ENCODE peak calls at places on chromosomes 2 and 18, in five cellular contexts. One of them, this sample, is unnamed.

GRCh38 chr2:166197446-166197845 is 69.6 kb upstream of the SCN1A start:
- DNase-seq in RWPE1: no peak
- DNase-seq in Panc1: no peak
- DNase-seq in H9: no peak
- DNase-seq in Calu3: no peak
- DNase-seq in this sample: no peak

GRCh38 chr2:15260196-15260595 is 300.9 kb downstream of the NBAS start:
- DNase-seq in Panc1: no peak
- DNase-seq in H9: no peak
- DNase-seq in Calu3: no peak
- DNase-seq in RWPE1: no peak
- DNase-seq in this sample: no peak

GRCh38 chr2:233006648-233007047 is 6.4 kb downstream of the NGEF start:
- DNase-seq in Calu3: no peak
- DNase-seq in Panc1: no peak
- DNase-seq in RWPE1: no peak
- DNase-seq in H9: no peak
- DNase-seq in this sample: no peak

GRCh38 chr18:32550958-32551357 is 80.3 kb upstream of the GAREM1 start:
- DNase-seq in H9: peak
- DNase-seq in Panc1: no peak
- DNase-seq in Calu3: no peak
- DNase-seq in RWPE1: no peak
- DNase-seq in this sample: no peak

GRCh38 chr2:42045956-42046748 is 1.7 kb upstream of the PKDCC start:
- DNase-seq in Panc1: no peak
- DNase-seq in H9: no peak
- DNase-seq in Calu3: no peak
- DNase-seq in RWPE1: no peak
- DNase-seq in this sample: no peak

GRCh38 chr2:98835831-98836385 is 100.1 kb downstream of the CRACDL start:
- DNase-seq in RWPE1: no peak
- DNase-seq in Panc1: no peak
- DNase-seq in H9: no peak
- DNase-seq in Calu3: no peak
- DNase-seq in this sample: no peak

GRCh38 chr2:17628349-17629261 is 88.1 kb downstream of the VSNL1 start:
- DNase-seq in Panc1: no peak
- DNase-seq in RWPE1: no peak
- DNase-seq in H9: no peak
- DNase-seq in Calu3: no peak
- DNase-seq in this sample: no peak

GRCh38 chr2:187575081-187576067 is 21.1 kb upstream of the TFPI start:
- DNase-seq in Calu3: no peak
- DNase-seq in Panc1: no peak
- DNase-seq in H9: no peak
- DNase-seq in RWPE1: no peak
- DNase-seq in this sample: peak

GRCh38 chr2:12861344-12861942 is 144.7 kb downstream of the TRIB2 start:
- DNase-seq in H9: no peak
- DNase-seq in RWPE1: no peak
- DNase-seq in Panc1: no peak
- DNase-seq in Calu3: no peak
- DNase-seq in this sample: peak

GRCh38 chr2:30412392-30413321 is 34.4 kb upstream of the LCLAT1 start:
- DNase-seq in Calu3: no peak
- DNase-seq in Panc1: no peak
- DNase-seq in H9: no peak
- DNase-seq in RWPE1: no peak
- DNase-seq in this sample: no peak

GRCh38 chr2:32941944-32942690 is 4.6 kb upstream of the LTBP1 start:
- DNase-seq in Calu3: no peak
- DNase-seq in Panc1: no peak
- DNase-seq in RWPE1: no peak
- DNase-seq in H9: peak
- DNase-seq in this sample: no peak

GRCh38 chr2:172969609-172970008 is 106.0 kb upstream of the MAP3K20 start:
- DNase-seq in Calu3: no peak
- DNase-seq in H9: no peak
- DNase-seq in RWPE1: no peak
- DNase-seq in Panc1: no peak
- DNase-seq in this sample: no peak

GRCh38 chr2:62485780-62486765 is 19.9 kb downstream of the TMEM17 start:
- DNase-seq in H9: no peak
- DNase-seq in RWPE1: peak
- DNase-seq in Panc1: no peak
- DNase-seq in Calu3: no peak
- DNase-seq in this sample: no peak

GRCh38 chr18:2825613-2826205 is 21.1 kb upstream of the EMILIN2 start:
- DNase-seq in Panc1: no peak
- DNase-seq in H9: no peak
- DNase-seq in Calu3: no peak
- DNase-seq in RWPE1: no peak
- DNase-seq in this sample: no peak

GRCh38 chr2:130829020-130829419 is 7.7 kb upstream of the ARHGEF4 start:
- DNase-seq in Calu3: peak
- DNase-seq in Panc1: no peak
- DNase-seq in H9: no peak
- DNase-seq in RWPE1: peak
- DNase-seq in this sample: no peak

GRCh38 chr2:161995553-161996016 is 78.4 kb downstream of the DPP4 start:
- DNase-seq in RWPE1: no peak
- DNase-seq in Panc1: no peak
- DNase-seq in Calu3: no peak
- DNase-seq in H9: no peak
- DNase-seq in this sample: no peak

GRCh38 chr2:190486037-190486623 is 48.4 kb downstream of the NEMP2 start:
- DNase-seq in H9: no peak
- DNase-seq in Calu3: no peak
- DNase-seq in RWPE1: no peak
- DNase-seq in Panc1: no peak
- DNase-seq in this sample: no peak

GRCh38 chr2:65278450-65279030 is 50.9 kb downstream of the ACTR2 start:
- DNase-seq in H9: no peak
- DNase-seq in Panc1: no peak
- DNase-seq in Calu3: no peak
- DNase-seq in RWPE1: no peak
- DNase-seq in this sample: no peak

GRCh38 chr2:15127876-15128275 is 433.3 kb downstream of the NBAS start:
- DNase-seq in Calu3: no peak
- DNase-seq in Panc1: no peak
- DNase-seq in H9: no peak
- DNase-seq in RWPE1: no peak
- DNase-seq in this sample: no peak

GRCh38 chr2:120253021-120253882 is 600 bp downstream of the RALB start:
- DNase-seq in H9: peak
- DNase-seq in Calu3: peak
- DNase-seq in Panc1: no peak
- DNase-seq in RWPE1: peak
- DNase-seq in this sample: no peak

GRCh38 chr2:26432363-26432762 is 30.6 kb downstream of the DRC1 start:
- DNase-seq in Panc1: no peak
- DNase-seq in Calu3: no peak
- DNase-seq in H9: no peak
- DNase-seq in RWPE1: no peak
- DNase-seq in this sample: no peak

GRCh38 chr2:219511547-219512325 is 2.5 kb upstream of the ASIC4 start:
- DNase-seq in Calu3: no peak
- DNase-seq in H9: no peak
- DNase-seq in Panc1: no peak
- DNase-seq in RWPE1: no peak
- DNase-seq in this sample: no peak

GRCh38 chr2:44707945-44708645 is 233.4 kb upstream of the SIX3 start:
- DNase-seq in Panc1: no peak
- DNase-seq in H9: no peak
- DNase-seq in RWPE1: peak
- DNase-seq in Calu3: no peak
- DNase-seq in this sample: no peak

GRCh38 chr2:59896499-59896898 is 657.0 kb downstream of the BCL11A start:
- DNase-seq in RWPE1: no peak
- DNase-seq in Panc1: no peak
- DNase-seq in Calu3: no peak
- DNase-seq in H9: no peak
- DNase-seq in this sample: no peak

GRCh38 chr2:86027196-86027912 is 78.3 kb downstream of the POLR1A start:
- DNase-seq in RWPE1: no peak
- DNase-seq in Panc1: no peak
- DNase-seq in H9: no peak
- DNase-seq in Calu3: no peak
- DNase-seq in this sample: no peak

GRCh38 chr2:197215988-197216979 is 94.3 kb downstream of the ANKRD44 start:
- DNase-seq in Calu3: no peak
- DNase-seq in H9: no peak
- DNase-seq in RWPE1: peak
- DNase-seq in Panc1: no peak
- DNase-seq in this sample: no peak

GRCh38 chr18:13369756-13370510 is 151.4 kb downstream of the LDLRAD4 start:
- DNase-seq in Calu3: no peak
- DNase-seq in Panc1: no peak
- DNase-seq in H9: no peak
- DNase-seq in RWPE1: no peak
- DNase-seq in this sample: no peak

GRCh38 chr2:133422946-133423345 is 145.3 kb downstream of the NCKAP5 start:
- DNase-seq in Panc1: no peak
- DNase-seq in RWPE1: no peak
- DNase-seq in Calu3: no peak
- DNase-seq in H9: no peak
- DNase-seq in this sample: peak

GRCh38 chr2:215653344-215654015 is 217.6 kb upstream of the FN1 start:
- DNase-seq in H9: no peak
- DNase-seq in RWPE1: no peak
- DNase-seq in Calu3: no peak
- DNase-seq in Panc1: no peak
- DNase-seq in this sample: no peak